ENCODE peak calls at places on chromosomes 3 and 15, in four cellular contexts. A is astrocyte, P is SW480, J is hippocampal formation. M is an unnamed sample.

GRCh38 chr3:56769125-56769709 is 32.5 kb downstream of the ARHGEF3 start:
- DNase-seq in J (no peak), A (no peak), P (no peak), M (no peak)

GRCh38 chr3:32021748-32022147 is 40.2 kb downstream of the ZNF860 start:
- DNase-seq in J (no peak), A (no peak), P (no peak), M (no peak)

GRCh38 chr3:122025296-122025695 is 3.2 kb upstream of the ILDR1 start:
- DNase-seq in P (no peak), A (no peak), J (no peak), M (no peak)

GRCh38 chr3:159210336-159210735 is 408.5 kb downstream of the MFSD1 start:
- DNase-seq in P (no peak), A (no peak), J (no peak), M (no peak)

GRCh38 chr3:47669026-47669749 is 90.5 kb upstream of the CSPG5 start:
- DNase-seq in A (peak; percentile 42), J (no peak), P (no peak), M (no peak)

GRCh38 chr3:113147608-113148306 is 63.6 kb upstream of the BOC start:
- DNase-seq in A (no peak), J (no peak), P (no peak), M (no peak)

GRCh38 chr3:19270471-19270870 is 122.2 kb downstream of the KCNH8 start:
- DNase-seq in A (no peak), J (no peak), P (no peak), M (no peak)

GRCh38 chr3:52528596-52529375 is 4.9 kb downstream of the NT5DC2 start:
- DNase-seq in A (no peak), J (no peak), P (no peak), M (no peak)

GRCh38 chr3:136414476-136414875 is 164.3 kb downstream of the PCCB start:
- DNase-seq in P (no peak), A (no peak), J (no peak), M (no peak)

GRCh38 chr3:149586871-149587270 is 71.0 kb downstream of the WWTR1 start:
- DNase-seq in P (no peak), A (peak; percentile 81), J (no peak), M (no peak)

GRCh38 chr3:111617912-111618601 is 22.9 kb upstream of the ZBED2 start:
- DNase-seq in A (no peak), J (no peak), P (no peak), M (no peak)

GRCh38 chr15:33553157-33553556 is 242.4 kb downstream of the RYR3 start:
- DNase-seq in J (no peak), A (no peak), P (no peak), M (no peak)

GRCh38 chr15:75153084-75153483 is 48.6 kb upstream of the C15orf39 start:
- DNase-seq in J (no peak), P (peak; percentile 50), A (peak; percentile 38), M (no peak)

GRCh38 chr3:129112308-129113052 is 9.1 kb downstream of the RAB43 start:
- DNase-seq in P (peak; percentile 39), A (no peak), J (no peak), M (no peak)

GRCh38 chr3:123082370-123083065 is 15.7 kb downstream of the PDIA5 start:
- DNase-seq in A (no peak), P (no peak), J (no peak), M (no peak)

M was measured in head of caudate nucleus.